ENCODE peak calls at places on chromosomes 7 and 10, in eight cellular contexts. G, F, C, K, O, W, Y and S are unnamed samples.

GRCh38 chr7:150820578-150821198 is 20.1 kb downstream of the TMEM176A start:
- DNase-seq in G (no peak), F (no peak), C (no peak), K (no peak), O (no peak), W (no peak), Y (no peak), S (no peak)

GRCh38 chr7:50615519-50615845 is 50.3 kb upstream of the DDC start:
- DNase-seq in G (no peak), F (no peak), C (no peak), K (no peak), O (no peak), W (no peak), Y (no peak), S (no peak)

GRCh38 chr10:113572520-113573290 is 19.9 kb downstream of the HABP2 start:
- DNase-seq in G (no peak), F (no peak), C (no peak), K (no peak), O (no peak), W (no peak), Y (no peak), S (no peak)

GRCh38 chr10:7192831-7193348 is 217.9 kb downstream of the SFMBT2 start:
- DNase-seq in G (no peak), F (no peak), C (no peak), K (no peak), O (no peak), W (no peak), Y (no peak), S (no peak)

GRCh38 chr10:119931873-119932272 is 39.3 kb downstream of the SEC23IP start:
- DNase-seq in G (no peak), F (no peak), C (no peak), K (no peak), O (no peak), W (no peak), Y (no peak), S (no peak)

GRCh38 chr7:46383605-46384004 is 462.5 kb upstream of the IGFBP3 start:
- DNase-seq in G (peak), F (peak), C (no peak), K (no peak), O (no peak), W (no peak), Y (no peak), S (peak)

GRCh38 chr7:22723171-22723601 is 3.8 kb upstream of the IL6 start:
- DNase-seq in G (peak), F (no peak), C (peak), K (peak), O (no peak), W (no peak), Y (peak), S (no peak)

GRCh38 chr7:111168182-111168581 is 77.3 kb downstream of the LRRN3 start:
- DNase-seq in G (peak), F (no peak), C (no peak), K (no peak), O (no peak), W (no peak), Y (no peak), S (peak)

GRCh38 chr7:44196450-44196872 is 4.3 kb upstream of the YKT6 start:
- DNase-seq in G (peak), F (peak), C (peak), K (no peak), O (peak), W (peak), Y (peak), S (no peak)

GRCh38 chr7:130372402-130372801 is 7.9 kb upstream of the CPA1 start:
- DNase-seq in G (no peak), F (no peak), C (no peak), K (no peak), O (no peak), W (no peak), Y (no peak), S (no peak)

GRCh38 chr10:29703276-29703675 is 68.5 kb upstream of the SVIL start:
- DNase-seq in G (no peak), F (no peak), C (no peak), K (no peak), O (no peak), W (no peak), Y (no peak), S (no peak)

GRCh38 chr10:90372442-90372841 is 485.4 kb downstream of the HTR7 start:
- DNase-seq in G (peak), F (no peak), C (no peak), K (no peak), O (no peak), W (no peak), Y (no peak), S (no peak)

GRCh38 chr7:91357929-91358328 is 93.7 kb downstream of the FZD1 start:
- DNase-seq in G (no peak), F (peak), C (no peak), K (no peak), O (no peak), W (no peak), Y (no peak), S (no peak)

GRCh38 chr7:128891110-128891941 is 19.2 kb downstream of the KCP start:
- DNase-seq in G (no peak), F (no peak), C (no peak), K (no peak), O (no peak), W (no peak), Y (no peak), S (no peak)

GRCh38 chr7:139654270-139655181 is 123.3 kb downstream of the HIPK2 start:
- DNase-seq in G (peak), F (no peak), C (no peak), K (no peak), O (no peak), W (no peak), Y (no peak), S (no peak)

DNA sequence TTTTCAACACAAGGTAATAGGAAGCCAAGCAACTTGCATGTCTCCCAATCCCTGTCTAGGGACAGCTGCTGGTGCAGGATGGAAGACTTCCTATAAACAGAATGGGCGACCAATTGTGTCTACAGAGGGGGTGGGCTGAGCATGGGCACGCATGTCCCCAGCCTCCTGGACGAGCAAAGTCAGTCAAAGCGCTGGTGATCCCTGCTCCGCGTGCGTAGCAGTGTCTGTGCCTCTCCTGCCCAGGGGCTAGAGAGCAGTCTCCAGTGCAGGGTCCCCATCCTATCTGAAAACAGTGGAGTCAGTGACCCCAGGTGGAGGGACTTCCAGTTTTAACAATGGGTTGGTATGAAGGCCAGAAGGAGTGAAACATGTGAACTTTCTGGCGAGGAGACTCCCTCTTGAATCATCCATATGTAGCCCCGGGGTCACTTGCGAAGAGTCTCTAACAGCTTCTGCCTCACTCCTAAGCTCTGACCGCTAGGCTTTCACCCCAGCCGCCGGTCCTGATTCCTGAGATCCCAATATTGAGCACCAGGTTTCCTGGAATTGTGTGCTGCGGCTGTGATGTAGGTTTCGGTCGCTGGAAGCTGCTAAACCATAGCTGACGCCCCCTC is 723 bp upstream of the CASP2 start:
- DNase-seq in G (no peak), F (no peak), C (no peak), K (no peak), O (no peak), W (no peak), Y (no peak), S (no peak)
- H3K4me3 ChIP-seq in G (peak), F (peak), C (peak), K (peak), O (peak), W (no peak), Y (no peak), S (peak)

DNA sequence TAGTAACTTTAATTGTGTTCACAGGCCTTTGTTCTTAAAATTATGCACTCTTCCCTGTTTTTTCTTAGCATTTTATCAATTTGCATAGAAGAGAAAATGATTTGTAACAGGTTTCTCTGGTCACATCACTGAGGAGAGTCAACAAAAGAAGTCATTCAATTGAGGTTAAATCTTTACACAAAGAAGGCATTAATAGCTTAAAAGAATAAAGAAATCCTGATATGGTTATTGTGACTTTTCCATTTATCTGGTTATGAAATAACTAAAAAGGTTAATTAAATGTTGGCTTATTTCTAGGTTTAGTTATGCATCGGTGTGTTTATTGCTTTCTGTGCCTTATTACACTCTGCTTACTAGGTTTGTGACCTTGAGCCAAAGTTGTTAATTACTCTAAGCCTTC is 12.0 kb downstream of the BMPR1A start:
- DNase-seq in G (no peak), F (no peak), C (no peak), K (no peak), O (no peak), W (no peak), Y (no peak), S (no peak)
- H3K4me3 ChIP-seq in G (no peak), F (no peak), C (no peak), K (no peak), O (no peak), W (no peak), Y (no peak), S (no peak)

GRCh38 chr10:79904671-79905321 is 44.1 kb downstream of the SFTPD start:
- DNase-seq in G (peak), F (peak), C (peak), K (peak), O (peak), W (peak), Y (peak), S (peak)

GRCh38 chr10:79910836-79911235 is 38.1 kb downstream of the SFTPD start:
- DNase-seq in G (no peak), F (no peak), C (no peak), K (no peak), O (no peak), W (no peak), Y (no peak), S (no peak)

GRCh38 chr10:79905322-79906314 is 43.3 kb downstream of the SFTPD start:
- DNase-seq in G (peak), F (peak), C (no peak), K (no peak), O (no peak), W (no peak), Y (no peak), S (no peak)

GRCh38 chr10:79910344-79910743 is 38.6 kb downstream of the SFTPD start:
- DNase-seq in G (no peak), F (no peak), C (no peak), K (no peak), O (no peak), W (no peak), Y (no peak), S (no peak)
- H3K4me3 ChIP-seq in G (no peak), F (no peak), C (no peak), K (no peak), O (no peak), W (no peak), Y (no peak), S (no peak)

GRCh38 chr7:153090209-153090608 is 330.7 kb downstream of the ACTR3B start:
- DNase-seq in G (no peak), F (no peak), C (no peak), K (no peak), O (no peak), W (no peak), Y (no peak), S (no peak)

GRCh38 chr7:153087498-153087897 is 327.9 kb downstream of the ACTR3B start:
- DNase-seq in G (peak), F (no peak), C (no peak), K (no peak), O (no peak), W (no peak), Y (no peak), S (no peak)

GRCh38 chr7:153088601-153089000 is 329.0 kb downstream of the ACTR3B start:
- DNase-seq in G (no peak), F (no peak), C (no peak), K (no peak), O (no peak), W (no peak), Y (no peak), S (no peak)

GRCh38 chr7:153084283-153084682 is 324.7 kb downstream of the ACTR3B start:
- DNase-seq in G (no peak), F (no peak), C (no peak), K (no peak), O (no peak), W (no peak), Y (no peak), S (no peak)
- H3K4me3 ChIP-seq in G (no peak), F (no peak), C (no peak), K (no peak), O (no peak), W (no peak), Y (no peak), S (no peak)

GRCh38 chr7:29806131-29806792 is at the start of gene WIPF3:
- DNase-seq in G (no peak), F (no peak), C (peak), K (no peak), O (peak), W (peak), Y (peak), S (no peak)
- H3K4me3 ChIP-seq in G (peak), F (no peak), C (peak), K (peak), O (peak), W (peak), Y (peak), S (peak)

GRCh38 chr10:49207936-49208482 is 19.8 kb upstream of the TMEM273 start:
- DNase-seq in G (no peak), F (no peak), C (no peak), K (no peak), O (no peak), W (no peak), Y (no peak), S (no peak)

GRCh38 chr10:49217645-49218044 is 29.5 kb upstream of the TMEM273 start:
- DNase-seq in G (no peak), F (no peak), C (no peak), K (no peak), O (no peak), W (no peak), Y (no peak), S (no peak)

GRCh38 chr10:49213211-49213610 is 25.0 kb upstream of the TMEM273 start:
- DNase-seq in G (no peak), F (no peak), C (no peak), K (no peak), O (no peak), W (no peak), Y (no peak), S (no peak)

GRCh38 chr10:49208996-49209395 is 20.8 kb upstream of the TMEM273 start:
- DNase-seq in G (no peak), F (no peak), C (no peak), K (no peak), O (no peak), W (no peak), Y (no peak), S (no peak)

DNA sequence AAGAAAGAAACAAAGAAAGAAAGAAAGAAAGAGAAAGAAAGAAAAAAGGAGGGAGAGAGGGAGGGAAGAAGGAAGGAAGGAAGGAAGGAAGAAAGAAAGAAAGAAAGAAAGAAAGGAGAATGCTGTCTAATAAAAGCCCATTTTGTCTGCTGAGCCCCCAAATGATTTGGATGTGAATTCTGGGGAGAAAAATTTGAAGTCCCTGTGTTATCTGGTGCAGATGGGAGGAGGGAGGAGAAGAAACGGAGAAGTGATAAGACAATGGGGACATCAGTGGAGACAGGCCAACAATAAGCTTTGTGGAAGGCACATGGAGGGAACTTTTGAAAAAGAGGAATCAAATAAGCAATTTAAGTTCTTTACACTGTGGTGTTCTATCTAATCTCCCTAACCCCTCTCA is 24.6 kb upstream of the TMEM273 start:
- DNase-seq in G (no peak), F (no peak), C (no peak), K (no peak), O (peak), W (no peak), Y (no peak), S (no peak)
- H3K4me3 ChIP-seq in G (no peak), F (no peak), C (no peak), K (no peak), O (no peak), W (no peak), Y (no peak), S (no peak)